ENCODE peak calls at places on chromosomes 2 and 18, in eight cellular contexts. T is stimulated activated CD4-positive, alpha-beta T cell treated with anti-CD3 and anti-CD28 coated beads, Interleukin-2, amount 100 ng/mL, for 24 hours; Q is NCI-H2081; U is GOT3; C is adrenal gland; S is T-helper 1 cell; K is fibroblast of lung; G is HS-5. Y is an unnamed sample.

GRCh38 chr2:189179607-189179979 is at the start of gene COL5A2:
- DNase-seq in T (no peak), Q (no peak), U (no peak), C (peak; percentile 52), S (no peak), K (peak; percentile 95), G (no peak), Y (peak; percentile 9)

GRCh38 chr2:152718909-152719645 is 657 bp downstream of the ARL6IP6 start:
- DNase-seq in T (no peak), Q (peak; percentile 55), U (no peak), C (peak; percentile 48), S (no peak), K (peak; percentile 38), G (peak; percentile 43), Y (peak; percentile 90)

GRCh38 chr2:151757861-151758260 is 23.6 kb upstream of the NEB start:
- DNase-seq in T (no peak), Q (no peak), U (no peak), C (peak; percentile 18), S (no peak), K (no peak), G (no peak), Y (no peak)

GRCh38 chr2:198371902-198372611 is 567.7 kb downstream of the PLCL1 start:
- DNase-seq in T (no peak), Q (no peak), U (no peak), C (no peak), S (no peak), K (peak; percentile 19), G (no peak), Y (peak; percentile 57)

GRCh38 chr2:71347517-71347916 is 15.9 kb downstream of the ZNF638 start:
- DNase-seq in T (no peak), Q (no peak), U (no peak), C (no peak), S (no peak), K (peak; percentile 20), G (no peak), Y (peak; percentile 32)

GRCh38 chr18:23887035-23887434 is 127.5 kb upstream of the TTC39C start:
- DNase-seq in T (no peak), Q (peak; percentile 76), U (no peak), C (no peak), S (no peak), K (no peak), G (no peak), Y (no peak)

GRCh38 chr2:240369725-240370585 is 65.5 kb upstream of the GPC1 start:
- DNase-seq in T (no peak), Q (no peak), U (no peak), C (peak; percentile 87), S (no peak), K (peak; percentile 81), G (peak; percentile 80), Y (no peak)

GRCh38 chr2:105179469-105180372 is 61.8 kb upstream of the GPR45 start:
- DNase-seq in T (no peak), Q (peak; percentile 8), U (no peak), C (peak; percentile 72), S (no peak), K (peak; percentile 60), G (peak; percentile 16), Y (peak; percentile 8)

GRCh38 chr2:128414946-128415767 is 96.5 kb upstream of the HS6ST1 start:
- DNase-seq in T (peak; percentile 8), Q (no peak), U (no peak), C (no peak), S (no peak), K (no peak), G (no peak), Y (no peak)